ENCODE peak calls at places on chromosome 19, in nine cellular contexts. V is gastrocnemius medialis; L is activated CD8-positive, alpha-beta T cell treated with anti-CD3 and anti-CD28 coated beads, Interleukin-2, amount 10 ng/mL, durations not matched to agents 7 days and 5 days; M is pancreas; P is right cardiac atrium; T is left cardiac atrium; A is lower lobe of right lung; J is left colon; O is left lung. N is an unnamed sample.

GRCh38 chr19:7635670-7636069 is 1.2 kb upstream of the STXBP2 start:
- ATAC-seq in V (no peak), L (no peak), M (no peak), P (no peak), T (no peak), A (no peak), J (no peak), O (no peak), N (no peak)

GRCh38 chr19:55398200-55398947 is 9.2 kb downstream of the UBE2S start:
- ATAC-seq in V (no peak), L (no peak), M (no peak), P (no peak), T (no peak), A (peak; percentile 54), J (no peak), O (no peak), N (no peak)

GRCh38 chr19:4108767-4109625 is 14.9 kb downstream of the MAP2K2 start:
- ATAC-seq in V (no peak), L (peak; percentile 68), M (no peak), P (no peak), T (peak; percentile 9), A (peak; percentile 34), J (peak; percentile 23), O (no peak), N (no peak)

GRCh38 chr19:3420909-3421619 is 54.7 kb downstream of the NFIC start:
- ATAC-seq in V (peak; percentile 61), L (no peak), M (no peak), P (peak; percentile 23), T (no peak), A (no peak), J (no peak), O (no peak), N (no peak)

GRCh38 chr19:19171821-19172532 is 1.9 kb upstream of the MEF2B start:
- ATAC-seq in V (peak; percentile 70), L (no peak), M (no peak), P (no peak), T (peak; percentile 36), A (no peak), J (no peak), O (no peak), N (peak; percentile 60)

GRCh38 chr19:13004273-13004672 is 9.0 kb downstream of the NFIX start:
- ATAC-seq in V (no peak), L (no peak), M (no peak), P (no peak), T (no peak), A (no peak), J (peak; percentile 92), O (peak; percentile 29), N (no peak)

GRCh38 chr19:12680034-12680433 is 1.6 kb downstream of the DHPS start:
- ATAC-seq in V (no peak), L (no peak), M (no peak), P (no peak), T (no peak), A (no peak), J (no peak), O (no peak), N (no peak)

GRCh38 chr19:39390460-39390758 is 497 bp downstream of the PAF1 start:
- ATAC-seq in V (peak; percentile 11), L (no peak), M (peak; percentile 31), P (no peak), T (no peak), A (peak; percentile 60), J (peak; percentile 43), O (peak; percentile 28), N (no peak)

GRCh38 chr19:13056052-13056660 is 46.5 kb downstream of the LYL1 start:
- ATAC-seq in V (no peak), L (no peak), M (no peak), P (no peak), T (no peak), A (peak; percentile 79), J (peak; percentile 49), O (peak; percentile 56), N (no peak)

GRCh38 chr19:2529473-2529918 is 53.6 kb downstream of the GADD45B start:
- ATAC-seq in V (peak; percentile 91), L (no peak), M (no peak), P (no peak), T (no peak), A (peak; percentile 68), J (peak; percentile 68), O (peak; percentile 46), N (peak; percentile 30)